ENCODE peak calls at places on chromosomes 13 and 19, in eight cellular contexts. I, Q, W, D, P, G, N and Y are unnamed samples.
A peak's percentile ranks its signal among the peaks of the same experiment; 100 is the strongest.

GRCh38 chr13:95343944-95344343 is 42.7 kb upstream of the ABCC4 start:
- DNase-seq in P (no peak), W (no peak), I (no peak), D (no peak), N (no peak), G (no peak), Q (no peak), Y (no peak)

GRCh38 chr13:72757792-72758535 is 23.7 kb downstream of the DIS3 start:
- DNase-seq in Q (peak; percentile 11), I (no peak), W (no peak), P (no peak), D (peak; percentile 34), G (no peak), N (no peak), Y (no peak)

GRCh38 chr19:10388957-10389356 is 8.6 kb upstream of the TYK2 start:
- DNase-seq in W (peak; percentile 97), D (peak; percentile 94), P (peak; percentile 79), Q (peak; percentile 71), N (peak; percentile 78), G (peak; percentile 81), I (no peak), Y (peak; percentile 50)

GRCh38 chr19:40262422-40262821 is 22.7 kb downstream of the AKT2 start:
- DNase-seq in I (no peak), Q (no peak), W (no peak), G (no peak), N (no peak), P (no peak), D (no peak), Y (no peak)

GRCh38 chr19:51327066-51327985 is 14.6 kb downstream of the VSIG10L start:
- DNase-seq in P (no peak), D (peak; percentile 58), Q (peak; percentile 17), I (no peak), W (no peak), N (peak; percentile 41), G (no peak), Y (no peak)

GRCh38 chr19:40623403-40624239 is 22.5 kb downstream of the LTBP4 start:
- DNase-seq in Q (peak; percentile 18), D (peak; percentile 85), P (no peak), W (no peak), N (peak; percentile 47), G (no peak), I (no peak), Y (no peak)

GRCh38 chr13:31073859-31074718 is 87.6 kb downstream of the HSPH1 start:
- DNase-seq in Q (peak; percentile 69), G (no peak), W (no peak), I (no peak), D (no peak), N (peak; percentile 33), P (peak; percentile 17), Y (no peak)

GRCh38 chr13:93003531-93003930 is 223.1 kb upstream of the GPC6 start:
- DNase-seq in W (no peak), N (no peak), G (no peak), I (no peak), D (no peak), Q (no peak), P (no peak), Y (no peak)

GRCh38 chr19:44356383-44357111 is at the start of gene ZNF112:
- DNase-seq in G (no peak), P (peak; percentile 85), I (peak; percentile 78), Q (peak; percentile 91), W (peak; percentile 94), D (peak; percentile 92), N (peak; percentile 92), Y (peak; percentile 69)

GRCh38 chr19:14343286-14343685 is 38.0 kb upstream of the ADGRE5 start:
- DNase-seq in N (no peak), P (no peak), W (no peak), G (no peak), Q (no peak), D (no peak), I (no peak), Y (no peak)

GRCh38 chr13:33138441-33138840 is 122.2 kb downstream of the KL start:
- DNase-seq in Q (no peak), N (no peak), P (no peak), D (no peak), I (no peak), G (no peak), W (no peak), Y (no peak)

GRCh38 chr19:50460161-50460765 is 16.0 kb upstream of the EMC10 start:
- DNase-seq in D (peak; percentile 59), I (peak; percentile 64), P (no peak), G (no peak), W (no peak), N (peak; percentile 34), Q (peak; percentile 50), Y (no peak)

GRCh38 chr13:99821741-99822140 is 149.8 kb downstream of the ZIC5 start:
- DNase-seq in I (no peak), D (no peak), W (no peak), G (no peak), Q (no peak), N (no peak), P (no peak), Y (no peak)

GRCh38 chr13:30346159-30346788 is 38.9 kb upstream of the KATNAL1 start:
- DNase-seq in I (no peak), P (peak; percentile 44), N (no peak), W (no peak), D (no peak), G (peak; percentile 46), Q (no peak), Y (no peak)

GRCh38 chr13:79886601-79887000 is 405.6 kb downstream of the NDFIP2 start:
- DNase-seq in D (no peak), W (no peak), G (no peak), I (no peak), P (no peak), N (no peak), Q (no peak), Y (no peak)

GRCh38 chr13:52726258-52726657 is 13.4 kb downstream of the CNMD start:
- DNase-seq in D (no peak), W (no peak), N (no peak), Q (no peak), I (no peak), P (no peak), G (no peak), Y (no peak)

GRCh38 chr19:48154003-48154402 is 16.1 kb downstream of the LIG1 start:
- DNase-seq in I (no peak), P (no peak), Q (peak; percentile 3), W (no peak), N (no peak), D (no peak), G (no peak), Y (no peak)
- H3K27me3 ChIP-seq in I (no peaks in the 10 kb centered on the region), P (no peaks in the 10 kb centered on the region), Q (no peaks in the 10 kb centered on the region), W (no peaks in the 10 kb centered on the region), N (no peaks in the 10 kb centered on the region), D (no peaks in the 10 kb centered on the region), G (no peaks in the 10 kb centered on the region), Y (no peaks in the 10 kb centered on the region)

GRCh38 chr13:61685683-61686013 is 270.0 kb upstream of the PCDH20 start:
- DNase-seq in W (no peak), D (no peak), I (no peak), G (no peak), Q (no peak), P (no peak), N (no peak), Y (no peak)
- TF ChIP-seq CTCF in W (peak; percentile 11), D (peak; percentile 18), I (peak; percentile 50), G (no peak), Q (no peak), P (peak; percentile 37), N (no peak), Y (no peak)

DNA sequence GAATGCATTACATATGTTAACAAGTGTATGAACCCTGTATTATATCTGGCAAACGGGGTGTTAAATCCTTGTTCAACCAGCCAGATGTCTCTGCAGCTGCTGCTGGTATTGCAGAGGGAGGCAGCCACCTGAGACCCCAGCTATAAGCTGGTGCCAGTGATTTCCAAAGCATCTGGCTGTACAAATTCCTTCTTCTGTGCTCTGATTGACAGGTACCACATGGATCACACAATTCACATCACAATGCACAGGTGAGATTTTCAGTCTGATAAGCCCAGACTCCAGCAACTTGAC is 19.7 kb downstream of the TNFSF11 start:
- DNase-seq in I (no peak), Q (no peak), G (no peak), P (no peak), D (no peak), W (no peak), N (no peak), Y (no peak)
- H3K27me3 ChIP-seq in I (no peaks in the 10 kb centered on the region), Q (peaks cover 38% of the 10 kb centered on the region), G (no peaks in the 10 kb centered on the region), P (no peaks in the 10 kb centered on the region), D (no peaks in the 10 kb centered on the region), W (no peaks in the 10 kb centered on the region), N (peaks cover 12% of the 10 kb centered on the region), Y (peaks cover 10% of the 10 kb centered on the region)

GRCh38 chr13:23871616-23872220 is 17.5 kb downstream of the MIPEP start:
- DNase-seq in P (no peak), N (peak; percentile 76), G (no peak), D (peak; percentile 58), W (no peak), I (no peak), Q (peak; percentile 59), Y (no peak)
- TF ChIP-seq CTCF in P (peak; percentile 74), N (peak; percentile 22), G (peak; percentile 80), D (peak; percentile 74), W (peak; percentile 58), I (peak; percentile 40), Q (peak; percentile 62), Y (peak; percentile 46)

DNA sequence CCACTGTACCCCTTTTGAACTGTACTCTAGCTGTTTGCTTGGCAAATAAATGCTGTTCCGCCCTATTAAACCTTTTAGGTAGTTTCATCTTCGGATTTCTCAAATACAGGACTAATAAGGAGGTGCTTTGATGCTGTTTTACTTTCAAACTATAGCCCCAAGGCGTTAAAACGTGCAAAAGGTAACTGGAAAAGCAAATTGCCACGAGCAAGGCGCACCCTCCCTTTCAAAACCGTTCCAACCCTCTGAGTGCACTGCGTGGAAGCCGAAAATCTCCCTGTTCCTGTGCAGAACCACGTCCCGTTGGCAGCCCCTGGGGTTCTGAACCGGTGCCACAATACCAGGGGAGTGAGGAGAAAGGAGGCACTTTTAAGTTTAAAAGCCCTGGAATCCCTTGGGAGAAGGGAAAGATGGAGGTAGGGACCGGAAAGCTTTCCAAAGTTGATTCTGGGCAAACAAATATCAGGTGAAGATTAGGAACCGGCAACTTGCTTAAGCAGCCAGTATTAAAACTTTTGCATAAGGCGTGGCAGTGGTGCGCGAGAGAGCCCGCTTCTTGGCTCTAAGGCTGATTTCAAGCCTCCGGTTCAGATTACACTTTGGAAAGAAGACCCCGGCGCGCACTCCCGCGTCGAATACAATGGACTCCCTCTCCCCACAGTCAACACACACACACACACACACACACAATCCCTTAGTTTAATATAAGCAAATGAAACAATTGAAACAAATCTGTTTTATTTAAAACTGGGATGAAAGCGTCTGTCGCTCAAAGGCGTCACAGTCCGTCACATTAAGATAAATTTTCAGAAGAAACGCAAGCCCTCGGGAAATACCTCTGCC is 9.5 kb downstream of the POU4F1 start:
- DNase-seq in I (no peak), G (no peak), D (no peak), N (no peak), P (no peak), Q (no peak), W (no peak), Y (no peak)
- H3K27me3 ChIP-seq in I (peaks cover 62% of the 10 kb centered on the region), G (peaks cover 99% of the 10 kb centered on the region), D (peaks cover 67% of the 10 kb centered on the region), N (peaks cover 57% of the 10 kb centered on the region), P (peaks cover 88% of the 10 kb centered on the region), Q (peaks cover 65% of the 10 kb centered on the region), W (peaks cover 67% of the 10 kb centered on the region), Y (peaks cover 69% of the 10 kb centered on the region)

GRCh38 chr13:60612593-60612992 is 215.6 kb downstream of the TDRD3 start:
- DNase-seq in N (no peak), W (no peak), I (no peak), D (no peak), P (no peak), G (no peak), Q (no peak), Y (no peak)
- TF ChIP-seq CTCF in N (no peak), W (no peak), I (no peak), D (no peak), P (no peak), G (no peak), Q (no peak), Y (no peak)